ENCODE peak calls at places on chromosomes 4 and X, in five cellular contexts. A, Z, B, V and X are unnamed samples.

GRCh38 chrX:9033179-9033578 is 748 bp downstream of the FAM9B start:
- DNase-seq in B (no peak), V (no peak), Z (no peak), A (no peak), X (no peak)

GRCh38 chr4:39614487-39615162 is 24.0 kb downstream of the SMIM14 start:
- DNase-seq in A (no peak), B (no peak), V (no peak), Z (no peak), X (no peak)

GRCh38 chrX:128975716-128976115 is 547.6 kb downstream of the SMARCA1 start:
- DNase-seq in V (no peak), B (peak), A (peak), Z (no peak), X (no peak)

GRCh38 chr4:21893136-21893535 is 55.4 kb downstream of the KCNIP4 start:
- DNase-seq in B (no peak), A (no peak), V (no peak), Z (no peak), X (no peak)

GRCh38 chrX:15373986-15374385 is 10.2 kb downstream of the VEGFD start:
- DNase-seq in V (no peak), B (no peak), A (no peak), Z (no peak), X (no peak)

GRCh38 chrX:96576358-96576757 is 108.3 kb upstream of the DIAPH2 start:
- DNase-seq in V (no peak), A (no peak), B (no peak), Z (no peak), X (no peak)

GRCh38 chrX:102950908-102951866 is 14.1 kb downstream of the RAB40AL start:
- DNase-seq in V (no peak), Z (peak), B (no peak), A (peak), X (no peak)

GRCh38 chr4:109433281-109434006 is at the start of gene SEC24B:
- DNase-seq in B (peak), V (no peak), A (peak), Z (peak), X (no peak)

GRCh38 chr4:115054836-115055235 is 58.6 kb downstream of the NDST4 start:
- DNase-seq in A (no peak), B (no peak), V (no peak), Z (no peak), X (no peak)

GRCh38 chrX:118990512-118991227 is 16.3 kb downstream of the LONRF3 start:
- DNase-seq in V (no peak), B (no peak), Z (no peak), A (no peak), X (no peak)

GRCh38 chr4:158760866-158761265 is 8.0 kb upstream of the FNIP2 start:
- DNase-seq in Z (no peak), A (no peak), B (no peak), V (no peak), X (no peak)

GRCh38 chrX:139890991-139891700 is 41.7 kb downstream of the ATP11C start:
- DNase-seq in B (no peak), V (no peak), A (no peak), Z (no peak), X (peak)

GRCh38 chrX:45424341-45424740 is 223.7 kb upstream of the DIPK2B start:
- DNase-seq in A (no peak), V (no peak), Z (no peak), B (no peak), X (no peak)

GRCh38 chrX:23383411-23383810 is 48.8 kb downstream of the PTCHD1 start:
- DNase-seq in B (no peak), A (no peak), V (no peak), Z (no peak), X (peak)

GRCh38 chr4:169618286-169618685 is 2.1 kb upstream of the CLCN3 start:
- DNase-seq in Z (no peak), A (no peak), B (peak), V (no peak), X (no peak)

GRCh38 chr4:123315617-123316016 is 81.0 kb upstream of the SPRY1 start:
- DNase-seq in V (no peak), A (no peak), B (no peak), Z (no peak), X (no peak)

GRCh38 chrX:133513116-133513515 is 97.8 kb upstream of the GPC4 start:
- DNase-seq in V (no peak), B (no peak), Z (no peak), A (no peak), X (no peak)

GRCh38 chr4:70110917-70111316 is 43.1 kb upstream of the PRR27 start:
- DNase-seq in Z (no peak), A (no peak), B (no peak), V (no peak), X (no peak)

GRCh38 chr4:158811704-158812103 is 42.9 kb downstream of the FNIP2 start:
- DNase-seq in B (no peak), Z (no peak), V (no peak), A (no peak), X (no peak)